ENCODE peak calls at places on chromosomes 1 and 21, in five cellular contexts. A is HFF-Myc, K is fibroblast of mammary gland, M is CD14-positive monocyte, I is DND-41. D is an unnamed sample.

GRCh38 chr1:42774928-42775549 is 8.0 kb downstream of the C1orf50 start:
- DNase-seq in K (peak; percentile 41), M (no peak), A (no peak), I (no peak), D (no peak)

GRCh38 chr1:193185861-193186714 is at the start of gene B3GALT2:
- DNase-seq in K (peak; percentile 61), I (no peak), A (no peak), M (no peak), D (peak; percentile 8)

GRCh38 chr1:192476802-192477298 is 98.7 kb upstream of the RGS1 start:
- DNase-seq in I (no peak), A (no peak), M (peak; percentile 64), K (peak; percentile 93), D (no peak)

GRCh38 chr1:107546571-107546970 is 405.7 kb downstream of the NTNG1 start:
- DNase-seq in I (peak; percentile 24), A (no peak), M (no peak), K (no peak), D (no peak)

GRCh38 chr1:230819976-230820375 is 48.3 kb downstream of the C1orf198 start:
- DNase-seq in A (no peak), M (no peak), K (no peak), I (no peak), D (no peak)

GRCh38 chr1:240189386-240189989 is 97.8 kb downstream of the FMN2 start:
- DNase-seq in M (no peak), A (no peak), I (peak; percentile 22), K (peak; percentile 54), D (peak; percentile 44)

GRCh38 chr1:219066631-219067349 is 106.9 kb upstream of the LYPLAL1 start:
- DNase-seq in I (no peak), K (peak; percentile 72), A (peak; percentile 40), M (no peak), D (no peak)

GRCh38 chr1:206658264-206658980 is 23.1 kb downstream of the DYRK3 start:
- DNase-seq in K (no peak), I (peak; percentile 63), A (no peak), M (no peak), D (peak; percentile 37)

GRCh38 chr1:186722711-186723309 is 42.6 kb upstream of the PTGS2 start:
- DNase-seq in M (no peak), K (peak; percentile 59), A (peak; percentile 42), I (peak; percentile 12), D (no peak)

GRCh38 chr1:41282679-41283317 is 40.7 kb upstream of the SCMH1 start:
- DNase-seq in A (no peak), K (peak; percentile 20), I (peak; percentile 59), M (no peak), D (peak; percentile 50)

GRCh38 chr1:96979287-96979686 is 257.7 kb downstream of the PTBP2 start:
- DNase-seq in I (no peak), M (no peak), K (no peak), A (no peak), D (no peak)

GRCh38 chr1:8821084-8821483 is 3.6 kb upstream of the RERE start:
- DNase-seq in M (no peak), I (no peak), A (no peak), K (no peak), D (no peak)

GRCh38 chr1:154556422-154556821 is 2.0 kb downstream of the UBE2Q1 start:
- DNase-seq in M (no peak), A (no peak), K (peak; percentile 8), I (no peak), D (no peak)

GRCh38 chr1:187922255-187922654 is 1093.5 kb downstream of the PLA2G4A start:
- DNase-seq in M (no peak), A (no peak), K (no peak), I (no peak), D (no peak)

GRCh38 chr1:205244383-205244782 is 16.6 kb downstream of the TMCC2 start:
- DNase-seq in I (no peak), A (no peak), K (no peak), M (no peak), D (no peak)

GRCh38 chr1:108503062-108503740 is 53.1 kb downstream of the NBPF6 start:
- DNase-seq in K (peak; percentile 58), I (no peak), M (no peak), A (peak; percentile 46), D (no peak)

GRCh38 chr1:167713330-167714081 is 8.3 kb upstream of the MPZL1 start:
- DNase-seq in A (no peak), K (no peak), M (no peak), I (peak; percentile 25), D (peak; percentile 35)

GRCh38 chr1:202745313-202745888 is 35.1 kb upstream of the SYT2 start:
- DNase-seq in A (no peak), M (no peak), K (no peak), I (no peak), D (no peak)

GRCh38 chr21:34227386-34227852 is 136.4 kb upstream of the KCNE2 start:
- DNase-seq in A (peak; percentile 14), M (no peak), K (peak; percentile 6), I (no peak), D (no peak)

GRCh38 chr1:10635385-10635896 is 160.7 kb downstream of the PEX14 start:
- DNase-seq in M (no peak), A (no peak), I (no peak), K (peak; percentile 51), D (no peak)

GRCh38 chr1:27532119-27532695 is 42.2 kb upstream of the WASF2 start:
- DNase-seq in M (no peak), K (no peak), A (no peak), I (no peak), D (no peak)

GRCh38 chr1:232335261-232335660 is 294.7 kb downstream of the SIPA1L2 start:
- DNase-seq in M (no peak), I (peak; percentile 30), A (no peak), K (no peak), D (no peak)

GRCh38 chr1:12539320-12539704 is 78.7 kb downstream of the DHRS3 start:
- DNase-seq in K (no peak), M (no peak), A (no peak), I (no peak), D (no peak)

GRCh38 chr1:12604986-12605385 is 13.0 kb downstream of the DHRS3 start:
- DNase-seq in A (no peak), I (no peak), M (no peak), K (no peak), D (no peak)

GRCh38 chr1:2814511-2815075 is 13.1 kb upstream of the TTC34 start:
- DNase-seq in I (no peak), M (no peak), A (no peak), K (no peak), D (no peak)

DNA sequence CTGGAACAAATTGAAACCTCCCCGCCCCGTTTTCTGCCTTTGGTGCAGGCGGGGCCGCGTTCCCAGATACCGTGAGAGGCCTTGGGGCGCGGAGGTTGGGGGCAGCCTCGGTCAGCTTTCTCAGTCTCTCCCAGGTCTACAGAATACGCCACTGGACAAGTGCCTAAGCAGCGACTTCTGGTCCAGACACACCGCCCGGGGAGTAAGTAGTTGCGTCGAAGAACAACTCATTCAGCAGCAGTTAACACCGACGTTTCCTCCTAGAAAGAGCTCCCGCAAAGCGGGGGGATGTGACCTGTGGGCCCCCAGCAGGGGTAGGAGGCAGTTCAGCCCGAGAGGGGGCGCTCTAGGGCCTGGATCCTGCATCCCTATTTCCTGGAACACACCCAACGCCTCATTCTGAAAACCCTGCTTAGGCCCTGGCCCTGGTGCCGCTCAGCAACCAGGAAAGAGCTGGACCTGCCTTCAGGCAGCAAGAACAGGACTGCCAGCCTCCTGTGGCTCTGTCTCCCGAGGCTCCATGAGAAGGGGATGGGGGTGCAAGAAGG is 6.5 kb upstream of the BARHL2 start:
- DNase-seq in K (no peak), M (no peak), I (no peak), A (no peak), D (no peak)
- TF ChIP-seq CTCF in K (no peak), M (peak; percentile 22), I (peak; percentile 10), A (peak; percentile 37), D (peak; percentile 48)

DNA sequence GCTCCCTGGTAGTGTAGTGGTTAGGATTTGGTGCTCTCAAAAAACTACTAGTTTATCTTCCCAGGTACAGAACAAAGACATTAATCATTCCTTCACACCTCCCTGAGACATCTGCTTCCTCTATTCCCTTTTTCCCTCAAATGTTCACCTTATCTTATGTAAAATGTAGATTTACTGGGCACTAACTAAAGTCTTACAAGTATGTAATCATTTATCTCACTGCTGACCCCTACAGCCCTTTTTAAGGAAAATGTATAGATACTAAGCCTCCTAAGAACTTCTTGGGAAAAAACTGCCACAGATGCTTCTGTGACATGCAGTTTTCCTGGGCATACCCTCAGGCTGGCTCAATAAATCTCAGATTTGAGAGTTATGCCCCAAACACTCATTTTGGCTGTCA is 50.8 kb upstream of the NEK7 start:
- DNase-seq in I (no peak), A (no peak), K (no peak), M (no peak), D (no peak)
- TF ChIP-seq CTCF in I (no peak), A (no peak), K (peak; percentile 2), M (no peak), D (no peak)

GRCh38 chr1:87358219-87358618 is 29.5 kb downstream of the LMO4 start:
- DNase-seq in A (no peak), M (no peak), K (peak; percentile 35), I (no peak), D (no peak)

GRCh38 chr1:87359586-87359985 is 30.9 kb downstream of the LMO4 start:
- DNase-seq in A (no peak), K (no peak), I (no peak), M (no peak), D (no peak)

GRCh38 chr1:87355894-87356293 is 27.2 kb downstream of the LMO4 start:
- DNase-seq in I (no peak), A (no peak), M (no peak), K (no peak), D (no peak)
- TF ChIP-seq CTCF in I (no peak), A (no peak), M (no peak), K (no peak), D (no peak)

DNA sequence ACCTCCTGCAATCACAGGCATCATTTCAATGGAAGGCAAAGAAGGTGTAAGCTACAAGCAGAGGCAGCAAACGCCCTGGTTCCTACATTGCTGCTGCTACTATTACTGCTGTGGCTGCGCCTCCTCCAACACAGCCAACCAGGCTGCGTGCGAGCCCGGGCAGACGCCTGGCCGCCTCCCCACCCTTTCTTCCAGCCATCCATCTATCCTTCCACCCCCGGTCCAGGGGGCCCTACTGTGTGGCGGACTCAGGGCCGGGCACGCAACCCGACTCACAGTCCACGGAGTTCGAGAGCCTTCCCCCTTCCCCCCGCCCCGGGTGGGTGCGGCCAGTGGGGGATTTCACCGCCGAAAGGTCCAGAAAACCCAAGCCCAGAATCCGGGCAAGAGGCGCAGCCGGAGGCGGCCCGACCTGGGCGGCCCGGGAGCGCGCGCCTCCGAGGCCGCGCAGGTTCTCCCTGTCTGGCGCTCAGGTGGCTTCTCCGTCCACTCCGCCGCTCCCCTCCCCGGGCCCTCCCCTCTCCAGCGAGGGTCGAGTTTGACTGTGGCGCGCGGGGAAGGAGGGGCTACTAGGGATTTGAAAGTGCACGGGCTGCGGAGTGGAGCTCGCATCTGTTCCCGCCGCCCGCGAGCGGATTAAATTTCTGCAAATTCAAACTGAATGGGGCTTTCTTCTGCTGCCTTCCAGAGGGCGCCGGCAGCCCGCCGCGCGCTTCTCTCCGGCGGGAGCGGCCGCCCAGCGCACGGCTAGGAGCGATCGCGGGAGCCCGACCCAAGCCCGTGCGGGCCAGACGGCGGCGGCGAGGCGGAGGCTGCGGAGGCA is at the start of gene HUNK:
- DNase-seq in M (no peak), I (no peak), A (no peak), K (peak; percentile 17), D (peak; percentile 59)
- TF ChIP-seq CTCF in M (no peak), I (no peak), A (no peak), K (no peak), D (peak; percentile 31)

D was measured in neural crest cell.